ENCODE peak calls at places on chromosome 20, in eight cellular contexts. One of them, this sample, is unnamed.

GRCh38 chr20:17969884-17970409 is 1.1 kb downstream of the MGME1 start:
- DNase-seq in SK-N-DZ: no peak
- DNase-seq in spleen: peak
- DNase-seq in H7: peak
- DNase-seq in upper lobe of left lung: no peak
- DNase-seq in COR-L47: no peak
- DNase-seq in brain microvascular endothelial cell: peak
- DNase-seq in body of pancreas: peak
- DNase-seq in this sample: no peak

GRCh38 chr20:56957737-56958553 is 308.5 kb downstream of the BMP7 start:
- DNase-seq in body of pancreas: no peak
- DNase-seq in upper lobe of left lung: no peak
- DNase-seq in spleen: no peak
- DNase-seq in SK-N-DZ: peak
- DNase-seq in H7: peak
- DNase-seq in COR-L47: no peak
- DNase-seq in brain microvascular endothelial cell: no peak
- DNase-seq in this sample: peak

GRCh38 chr20:41854765-41855164 is 236.6 kb upstream of the CHD6 start:
- DNase-seq in H7: no peak
- DNase-seq in upper lobe of left lung: no peak
- DNase-seq in SK-N-DZ: no peak
- DNase-seq in brain microvascular endothelial cell: no peak
- DNase-seq in COR-L47: no peak
- DNase-seq in body of pancreas: no peak
- DNase-seq in spleen: no peak
- DNase-seq in this sample: no peak

GRCh38 chr20:49569403-49570115 is 1.6 kb upstream of the PTGIS start:
- DNase-seq in body of pancreas: no peak
- DNase-seq in upper lobe of left lung: no peak
- DNase-seq in brain microvascular endothelial cell: peak
- DNase-seq in COR-L47: no peak
- DNase-seq in SK-N-DZ: no peak
- DNase-seq in H7: no peak
- DNase-seq in spleen: no peak
- DNase-seq in this sample: peak

GRCh38 chr20:1272368-1273155 is 6.5 kb downstream of the SNPH start:
- DNase-seq in COR-L47: no peak
- DNase-seq in upper lobe of left lung: no peak
- DNase-seq in body of pancreas: no peak
- DNase-seq in spleen: no peak
- DNase-seq in H7: no peak
- DNase-seq in SK-N-DZ: no peak
- DNase-seq in brain microvascular endothelial cell: no peak
- DNase-seq in this sample: no peak

GRCh38 chr20:16472045-16472872 is 101.0 kb downstream of the KIF16B start:
- DNase-seq in brain microvascular endothelial cell: peak
- DNase-seq in SK-N-DZ: no peak
- DNase-seq in body of pancreas: peak
- DNase-seq in COR-L47: no peak
- DNase-seq in H7: no peak
- DNase-seq in spleen: no peak
- DNase-seq in upper lobe of left lung: no peak
- DNase-seq in this sample: no peak

GRCh38 chr20:1298166-1298565 is 30.8 kb downstream of the SDCBP2 start:
- DNase-seq in H7: no peak
- DNase-seq in brain microvascular endothelial cell: no peak
- DNase-seq in COR-L47: no peak
- DNase-seq in upper lobe of left lung: no peak
- DNase-seq in SK-N-DZ: no peak
- DNase-seq in body of pancreas: no peak
- DNase-seq in spleen: peak
- DNase-seq in this sample: no peak

GRCh38 chr20:16125810-16126209 is 447.4 kb downstream of the KIF16B start:
- DNase-seq in body of pancreas: no peak
- DNase-seq in COR-L47: no peak
- DNase-seq in H7: no peak
- DNase-seq in spleen: no peak
- DNase-seq in upper lobe of left lung: no peak
- DNase-seq in SK-N-DZ: no peak
- DNase-seq in brain microvascular endothelial cell: no peak
- DNase-seq in this sample: peak

GRCh38 chr20:38123021-38123587 is 42.0 kb downstream of the TGM2 start:
- DNase-seq in body of pancreas: no peak
- DNase-seq in brain microvascular endothelial cell: no peak
- DNase-seq in upper lobe of left lung: no peak
- DNase-seq in H7: no peak
- DNase-seq in SK-N-DZ: no peak
- DNase-seq in spleen: peak
- DNase-seq in COR-L47: no peak
- DNase-seq in this sample: peak

GRCh38 chr20:15395457-15395856 is 1058.0 kb upstream of the FLRT3 start:
- DNase-seq in COR-L47: no peak
- DNase-seq in H7: no peak
- DNase-seq in upper lobe of left lung: no peak
- DNase-seq in spleen: no peak
- DNase-seq in SK-N-DZ: no peak
- DNase-seq in body of pancreas: no peak
- DNase-seq in brain microvascular endothelial cell: no peak
- DNase-seq in this sample: no peak

GRCh38 chr20:7248392-7248992 is 481.0 kb downstream of the BMP2 start:
- DNase-seq in body of pancreas: no peak
- DNase-seq in spleen: no peak
- DNase-seq in SK-N-DZ: no peak
- DNase-seq in upper lobe of left lung: no peak
- DNase-seq in COR-L47: no peak
- DNase-seq in brain microvascular endothelial cell: no peak
- DNase-seq in H7: no peak
- DNase-seq in this sample: no peak

GRCh38 chr20:34316191-34316814 is 13.1 kb upstream of the AHCY start:
- DNase-seq in body of pancreas: no peak
- DNase-seq in brain microvascular endothelial cell: peak
- DNase-seq in COR-L47: no peak
- DNase-seq in upper lobe of left lung: no peak
- DNase-seq in SK-N-DZ: no peak
- DNase-seq in H7: no peak
- DNase-seq in spleen: no peak
- DNase-seq in this sample: no peak

GRCh38 chr20:37380864-37381579 is 35.1 kb downstream of the SRC start:
- DNase-seq in body of pancreas: no peak
- DNase-seq in H7: no peak
- DNase-seq in SK-N-DZ: no peak
- DNase-seq in COR-L47: no peak
- DNase-seq in upper lobe of left lung: no peak
- DNase-seq in spleen: peak
- DNase-seq in brain microvascular endothelial cell: no peak
- DNase-seq in this sample: peak

This sample was measured in islet precursor cell.